ENCODE peak calls at places on chromosomes 4 and X, in four cellular contexts. One of them, this sample, is unnamed.

GRCh38 chr4:16860506-16860905 is 37.9 kb downstream of the LDB2 start:
- DNase-seq in fibroblast of pulmonary artery: peak
- DNase-seq in suprapubic skin: no peak
- DNase-seq in kidney: no peak
- DNase-seq in this sample: no peak

GRCh38 chrX:155577682-155578081 is 35.1 kb downstream of the TMLHE start:
- DNase-seq in fibroblast of pulmonary artery: no peak
- DNase-seq in suprapubic skin: no peak
- DNase-seq in kidney: no peak
- DNase-seq in this sample: peak

GRCh38 chrX:12249997-12250396 is 111.7 kb downstream of the FRMPD4 start:
- DNase-seq in suprapubic skin: no peak
- DNase-seq in kidney: no peak
- DNase-seq in fibroblast of pulmonary artery: no peak
- DNase-seq in this sample: no peak

GRCh38 chr4:33072340-33073089 is 2352.3 kb downstream of the PCDH7 start:
- DNase-seq in suprapubic skin: no peak
- DNase-seq in fibroblast of pulmonary artery: peak
- DNase-seq in kidney: no peak
- DNase-seq in this sample: no peak

GRCh38 chrX:149074429-149074828 is 430.7 kb downstream of the IDS start:
- DNase-seq in kidney: no peak
- DNase-seq in fibroblast of pulmonary artery: peak
- DNase-seq in suprapubic skin: no peak
- DNase-seq in this sample: peak

GRCh38 chr4:138773321-138773720 is 242.3 kb upstream of the NOCT start:
- DNase-seq in fibroblast of pulmonary artery: no peak
- DNase-seq in kidney: no peak
- DNase-seq in suprapubic skin: no peak
- DNase-seq in this sample: no peak

GRCh38 chrX:72304877-72305276 is 837 bp downstream of the CITED1 start:
- DNase-seq in kidney: no peak
- DNase-seq in suprapubic skin: no peak
- DNase-seq in fibroblast of pulmonary artery: no peak
- DNase-seq in this sample: no peak

GRCh38 chr4:141290771-141291170 is 70.1 kb downstream of the ZNF330 start:
- DNase-seq in suprapubic skin: no peak
- DNase-seq in fibroblast of pulmonary artery: no peak
- DNase-seq in kidney: no peak
- DNase-seq in this sample: no peak

GRCh38 chr4:188206783-188207182 is 67.5 kb downstream of the TRIML1 start:
- DNase-seq in suprapubic skin: no peak
- DNase-seq in kidney: no peak
- DNase-seq in fibroblast of pulmonary artery: no peak
- DNase-seq in this sample: no peak

GRCh38 chr4:52051615-52052474 is 741 bp downstream of the SPATA18 start:
- DNase-seq in suprapubic skin: no peak
- DNase-seq in kidney: peak
- DNase-seq in fibroblast of pulmonary artery: peak
- DNase-seq in this sample: no peak

GRCh38 chr4:186726440-186727148 is 2.9 kb upstream of the FAT1 start:
- DNase-seq in fibroblast of pulmonary artery: peak
- DNase-seq in kidney: peak
- DNase-seq in suprapubic skin: no peak
- DNase-seq in this sample: peak

GRCh38 chrX:15507005-15507404 is 6.4 kb downstream of the BMX start:
- DNase-seq in kidney: no peak
- DNase-seq in suprapubic skin: no peak
- DNase-seq in fibroblast of pulmonary artery: no peak
- DNase-seq in this sample: no peak

GRCh38 chr4:1400861-1401408 is 5.3 kb downstream of the NKX1-1 start:
- DNase-seq in fibroblast of pulmonary artery: no peak
- DNase-seq in kidney: peak
- DNase-seq in suprapubic skin: no peak
- DNase-seq in this sample: no peak

GRCh38 chrX:129788527-129788926 is 8.8 kb downstream of the SASH3 start:
- DNase-seq in kidney: no peak
- DNase-seq in fibroblast of pulmonary artery: no peak
- DNase-seq in suprapubic skin: no peak
- DNase-seq in this sample: no peak

GRCh38 chrX:23514082-23514481 is 153.2 kb upstream of the PRDX4 start:
- DNase-seq in suprapubic skin: no peak
- DNase-seq in kidney: no peak
- DNase-seq in fibroblast of pulmonary artery: no peak
- DNase-seq in this sample: no peak

GRCh38 chr4:157004279-157005161 is 32.9 kb upstream of the PDGFC start:
- DNase-seq in kidney: no peak
- DNase-seq in suprapubic skin: no peak
- DNase-seq in fibroblast of pulmonary artery: peak
- DNase-seq in this sample: no peak

GRCh38 chr4:88211473-88212252 is 53.2 kb upstream of the ABCG2 start:
- DNase-seq in kidney: no peak
- DNase-seq in suprapubic skin: no peak
- DNase-seq in fibroblast of pulmonary artery: peak
- DNase-seq in this sample: peak

GRCh38 chr4:157221895-157222763 is 1.6 kb downstream of the GRIA2 start:
- DNase-seq in fibroblast of pulmonary artery: no peak
- DNase-seq in kidney: peak
- DNase-seq in suprapubic skin: no peak
- DNase-seq in this sample: no peak

GRCh38 chr4:168126952-168127351 is 34.6 kb downstream of the ANXA10 start:
- DNase-seq in kidney: no peak
- DNase-seq in fibroblast of pulmonary artery: no peak
- DNase-seq in suprapubic skin: no peak
- DNase-seq in this sample: no peak

GRCh38 chrX:112840382-112841113 is at the start of gene AMOT:
- DNase-seq in suprapubic skin: peak
- DNase-seq in kidney: peak
- DNase-seq in fibroblast of pulmonary artery: peak
- DNase-seq in this sample: peak

GRCh38 chr4:185657699-185658098 is 122.4 kb upstream of the PDLIM3 start:
- DNase-seq in fibroblast of pulmonary artery: no peak
- DNase-seq in kidney: no peak
- DNase-seq in suprapubic skin: no peak
- DNase-seq in this sample: no peak

GRCh38 chr4:77073981-77074865 is 1.6 kb downstream of the CCNI start:
- DNase-seq in suprapubic skin: no peak
- DNase-seq in kidney: no peak
- DNase-seq in fibroblast of pulmonary artery: no peak
- DNase-seq in this sample: no peak

GRCh38 chr4:77075869-77076801 is at the start of gene CCNI:
- DNase-seq in suprapubic skin: peak
- DNase-seq in kidney: peak
- DNase-seq in fibroblast of pulmonary artery: peak
- DNase-seq in this sample: peak

GRCh38 chr4:77073106-77073858 is 2.5 kb downstream of the CCNI start:
- DNase-seq in suprapubic skin: no peak
- DNase-seq in kidney: no peak
- DNase-seq in fibroblast of pulmonary artery: peak
- DNase-seq in this sample: no peak

GRCh38 chr4:77074961-77075855 is 581 bp downstream of the CCNI start:
- DNase-seq in fibroblast of pulmonary artery: peak
- DNase-seq in suprapubic skin: peak
- DNase-seq in kidney: peak
- DNase-seq in this sample: peak

DNA sequence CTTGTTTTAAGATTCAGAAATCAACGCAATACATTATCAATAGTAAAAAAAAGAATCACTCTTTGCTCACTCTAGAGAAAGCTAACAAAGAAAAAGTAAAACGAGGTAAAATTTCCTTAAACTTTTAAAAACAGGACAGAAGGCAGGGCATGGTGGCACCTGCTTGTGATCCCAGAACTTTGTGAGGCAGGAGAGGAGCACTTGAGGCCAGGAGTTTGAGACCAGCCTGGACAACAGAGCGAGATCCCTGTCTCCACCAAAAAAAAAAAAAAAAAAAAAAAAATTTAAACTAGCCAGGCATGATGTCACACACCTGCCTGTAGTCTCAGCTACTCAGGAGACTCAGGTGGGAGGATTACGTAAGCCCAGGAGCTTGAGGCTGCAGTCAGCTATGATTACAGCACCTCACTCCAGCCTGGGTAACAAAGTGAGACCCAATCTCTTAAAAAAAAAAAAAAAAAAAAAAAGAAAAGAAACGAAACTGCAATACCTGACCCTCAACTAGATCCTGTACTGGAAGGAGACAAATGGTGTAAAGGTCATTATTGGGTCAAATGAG is 3.5 kb downstream of the CCNI start:
- DNase-seq in fibroblast of pulmonary artery: no peak
- DNase-seq in suprapubic skin: no peak
- DNase-seq in kidney: no peak
- DNase-seq in this sample: no peak
- H3K4me3 ChIP-seq in fibroblast of pulmonary artery: peak
- H3K4me3 ChIP-seq in suprapubic skin: no peak
- H3K4me3 ChIP-seq in kidney: peak
- H3K4me3 ChIP-seq in this sample: no peak

GRCh38 chrX:123432362-123433150 is 248.5 kb downstream of the GRIA3 start:
- DNase-seq in kidney: no peak
- DNase-seq in fibroblast of pulmonary artery: no peak
- DNase-seq in suprapubic skin: no peak
- DNase-seq in this sample: no peak

GRCh38 chrX:123436512-123436911 is 252.4 kb downstream of the GRIA3 start:
- DNase-seq in suprapubic skin: no peak
- DNase-seq in fibroblast of pulmonary artery: no peak
- DNase-seq in kidney: no peak
- DNase-seq in this sample: no peak
- H3K4me3 ChIP-seq in suprapubic skin: no peak
- H3K4me3 ChIP-seq in fibroblast of pulmonary artery: no peak
- H3K4me3 ChIP-seq in kidney: no peak
- H3K4me3 ChIP-seq in this sample: no peak

DNA sequence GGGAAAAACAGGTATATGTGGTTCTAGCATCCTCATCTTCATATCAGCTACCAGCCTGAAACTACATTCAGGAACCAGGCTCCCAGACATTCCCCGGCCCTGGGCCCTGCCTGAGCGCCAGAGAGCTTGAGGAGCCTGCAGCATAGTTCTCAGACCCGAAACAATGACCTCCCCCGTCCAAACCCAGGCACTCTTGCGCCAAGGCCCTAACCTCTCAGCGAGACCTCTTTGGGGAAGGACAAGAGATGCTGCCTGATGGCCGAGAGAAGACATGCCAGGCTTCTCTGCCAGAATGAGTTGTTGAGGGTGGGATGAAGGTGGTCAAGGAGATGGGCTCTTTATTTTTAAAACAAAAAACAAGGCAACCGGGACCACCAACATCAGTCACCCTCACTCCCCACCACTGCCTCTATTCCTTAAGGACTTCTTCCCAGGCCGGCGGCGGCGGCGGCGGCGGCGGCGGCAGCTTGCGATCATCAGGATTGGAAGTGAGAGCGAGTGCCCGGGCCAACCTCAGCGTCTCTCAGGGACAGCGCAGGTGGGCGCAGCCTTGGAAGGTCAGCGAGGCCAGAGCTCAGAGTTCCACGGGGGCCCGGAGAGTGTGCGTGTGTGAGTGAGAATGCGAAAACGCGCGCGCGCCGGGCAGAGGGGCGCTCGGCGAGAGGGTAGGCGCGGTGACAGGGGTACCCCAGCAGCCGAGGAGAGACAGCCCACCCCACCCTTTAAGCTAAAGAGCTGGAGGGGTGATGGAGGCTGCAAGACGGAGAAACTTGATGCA is 619 bp downstream of the INPP4B start:
- DNase-seq in fibroblast of pulmonary artery: no peak
- DNase-seq in kidney: peak
- DNase-seq in suprapubic skin: no peak
- DNase-seq in this sample: no peak
- H3K4me3 ChIP-seq in fibroblast of pulmonary artery: peak
- H3K4me3 ChIP-seq in kidney: peak
- H3K4me3 ChIP-seq in suprapubic skin: peak
- H3K4me3 ChIP-seq in this sample: peak

GRCh38 chr4:89438102-89438831 is 130.7 kb upstream of the GPRIN3 start:
- DNase-seq in kidney: no peak
- DNase-seq in suprapubic skin: no peak
- DNase-seq in fibroblast of pulmonary artery: peak
- DNase-seq in this sample: peak
- H3K4me3 ChIP-seq in kidney: no peak
- H3K4me3 ChIP-seq in suprapubic skin: no peak
- H3K4me3 ChIP-seq in fibroblast of pulmonary artery: no peak
- H3K4me3 ChIP-seq in this sample: no peak

GRCh38 chrX:107507093-107507743 is 57.8 kb downstream of the FRMPD3 start:
- DNase-seq in suprapubic skin: no peak
- DNase-seq in kidney: no peak
- DNase-seq in fibroblast of pulmonary artery: no peak
- DNase-seq in this sample: no peak
- H3K4me3 ChIP-seq in suprapubic skin: peak
- H3K4me3 ChIP-seq in kidney: no peak
- H3K4me3 ChIP-seq in fibroblast of pulmonary artery: no peak
- H3K4me3 ChIP-seq in this sample: no peak

DNA sequence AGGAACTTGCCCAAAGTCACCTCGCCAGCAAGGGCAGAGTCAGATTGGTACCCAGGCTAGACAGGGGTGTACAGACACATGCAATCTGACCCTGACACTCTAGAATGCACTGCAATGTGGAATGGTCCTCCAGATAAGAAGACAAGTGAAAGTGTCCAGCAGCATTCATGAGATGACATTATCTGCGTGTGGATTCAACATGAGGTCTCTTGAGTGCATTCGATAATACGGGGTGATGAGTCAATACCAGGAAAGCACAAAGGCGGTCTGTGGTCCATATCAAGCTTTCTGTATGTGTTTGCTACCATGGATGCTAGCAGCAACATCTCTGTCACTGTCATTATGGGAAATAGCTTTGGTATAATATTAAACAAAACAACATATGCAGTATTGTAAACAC is 6.8 kb upstream of the XAGE3 start:
- DNase-seq in kidney: no peak
- DNase-seq in fibroblast of pulmonary artery: no peak
- DNase-seq in suprapubic skin: no peak
- DNase-seq in this sample: no peak
- H3K4me3 ChIP-seq in kidney: no peak
- H3K4me3 ChIP-seq in fibroblast of pulmonary artery: no peak
- H3K4me3 ChIP-seq in suprapubic skin: no peak
- H3K4me3 ChIP-seq in this sample: no peak

GRCh38 chr4:23891064-23891421 is 1.2 kb upstream of the PPARGC1A start:
- DNase-seq in suprapubic skin: no peak
- DNase-seq in fibroblast of pulmonary artery: no peak
- DNase-seq in kidney: no peak
- DNase-seq in this sample: no peak
- H3K4me3 ChIP-seq in suprapubic skin: peak
- H3K4me3 ChIP-seq in fibroblast of pulmonary artery: no peak
- H3K4me3 ChIP-seq in kidney: peak
- H3K4me3 ChIP-seq in this sample: no peak

This sample was measured in Jurkat, Clone E6-1.